ENCODE peak calls at places on chromosomes 11 and 22, in six cellular contexts. One of them, this sample, is unnamed.

GRCh38 chr11:73269353-73270088 is 2.6 kb upstream of the P2RY6 start:
- DNase-seq in pancreas: no peak
- DNase-seq in left lung: no peak
- DNase-seq in naive thymus-derived CD4-positive, alpha-beta T cell: no peak
- DNase-seq in left ventricle myocardium inferior: no peak
- DNase-seq in psoas muscle: no peak
- DNase-seq in this sample: peak; percentile 59

GRCh38 chr11:66854729-66855211 is 2.1 kb upstream of the LRFN4 start:
- DNase-seq in left lung: peak; percentile 61
- DNase-seq in left ventricle myocardium inferior: no peak
- DNase-seq in psoas muscle: no peak
- DNase-seq in naive thymus-derived CD4-positive, alpha-beta T cell: no peak
- DNase-seq in pancreas: no peak
- DNase-seq in this sample: peak; percentile 41

GRCh38 chr11:126716456-126717083 is 284.0 kb downstream of the KIRREL3 start:
- DNase-seq in psoas muscle: no peak
- DNase-seq in naive thymus-derived CD4-positive, alpha-beta T cell: no peak
- DNase-seq in left ventricle myocardium inferior: no peak
- DNase-seq in left lung: no peak
- DNase-seq in pancreas: peak; percentile 23
- DNase-seq in this sample: no peak

GRCh38 chr11:111838054-111838453 is 33.3 kb downstream of the ALG9 start:
- DNase-seq in naive thymus-derived CD4-positive, alpha-beta T cell: no peak
- DNase-seq in psoas muscle: no peak
- DNase-seq in left lung: no peak
- DNase-seq in left ventricle myocardium inferior: no peak
- DNase-seq in pancreas: no peak
- DNase-seq in this sample: no peak

GRCh38 chr11:110972640-110973039 is 260.4 kb upstream of the ARHGAP20 start:
- DNase-seq in pancreas: no peak
- DNase-seq in left ventricle myocardium inferior: no peak
- DNase-seq in psoas muscle: no peak
- DNase-seq in left lung: no peak
- DNase-seq in naive thymus-derived CD4-positive, alpha-beta T cell: no peak
- DNase-seq in this sample: no peak

GRCh38 chr11:97259434-97259833 is 869.6 kb downstream of the JRKL start:
- DNase-seq in psoas muscle: no peak
- DNase-seq in left lung: no peak
- DNase-seq in pancreas: no peak
- DNase-seq in left ventricle myocardium inferior: no peak
- DNase-seq in naive thymus-derived CD4-positive, alpha-beta T cell: no peak
- DNase-seq in this sample: no peak

GRCh38 chr22:20963201-20964052 is 3.6 kb upstream of the AIFM3 start:
- DNase-seq in pancreas: no peak
- DNase-seq in naive thymus-derived CD4-positive, alpha-beta T cell: no peak
- DNase-seq in left lung: no peak
- DNase-seq in left ventricle myocardium inferior: no peak
- DNase-seq in psoas muscle: no peak
- DNase-seq in this sample: no peak

GRCh38 chr11:72848846-72849466 is 34.7 kb downstream of the ATG16L2 start:
- DNase-seq in pancreas: no peak
- DNase-seq in psoas muscle: no peak
- DNase-seq in left lung: no peak
- DNase-seq in naive thymus-derived CD4-positive, alpha-beta T cell: peak; percentile 28
- DNase-seq in left ventricle myocardium inferior: no peak
- DNase-seq in this sample: no peak

GRCh38 chr11:625636-626319 is 1.0 kb upstream of the CDHR5 start:
- DNase-seq in psoas muscle: no peak
- DNase-seq in left lung: no peak
- DNase-seq in pancreas: no peak
- DNase-seq in naive thymus-derived CD4-positive, alpha-beta T cell: no peak
- DNase-seq in left ventricle myocardium inferior: no peak
- DNase-seq in this sample: no peak

GRCh38 chr11:112925516-112926310 is 35.5 kb upstream of the NCAM1 start:
- DNase-seq in naive thymus-derived CD4-positive, alpha-beta T cell: no peak
- DNase-seq in left ventricle myocardium inferior: no peak
- DNase-seq in left lung: no peak
- DNase-seq in psoas muscle: no peak
- DNase-seq in pancreas: no peak
- DNase-seq in this sample: no peak

GRCh38 chr22:30460147-30460546 is 11.7 kb downstream of the SEC14L3 start:
- DNase-seq in left lung: no peak
- DNase-seq in naive thymus-derived CD4-positive, alpha-beta T cell: no peak
- DNase-seq in pancreas: peak; percentile 32
- DNase-seq in left ventricle myocardium inferior: no peak
- DNase-seq in psoas muscle: no peak
- DNase-seq in this sample: no peak

GRCh38 chr11:68525320-68525719 is 64.8 kb downstream of the PPP6R3 start:
- DNase-seq in pancreas: no peak
- DNase-seq in left ventricle myocardium inferior: no peak
- DNase-seq in left lung: no peak
- DNase-seq in psoas muscle: no peak
- DNase-seq in naive thymus-derived CD4-positive, alpha-beta T cell: no peak
- DNase-seq in this sample: no peak

GRCh38 chr11:88310246-88310645 is 27.3 kb downstream of the CTSC start:
- DNase-seq in left ventricle myocardium inferior: no peak
- DNase-seq in left lung: no peak
- DNase-seq in psoas muscle: no peak
- DNase-seq in pancreas: no peak
- DNase-seq in naive thymus-derived CD4-positive, alpha-beta T cell: no peak
- DNase-seq in this sample: no peak

GRCh38 chr11:34052608-34053160 is 1.2 kb downstream of the CAPRIN1 start:
- DNase-seq in left ventricle myocardium inferior: peak; percentile 21
- DNase-seq in psoas muscle: peak; percentile 29
- DNase-seq in pancreas: peak; percentile 13
- DNase-seq in left lung: no peak
- DNase-seq in naive thymus-derived CD4-positive, alpha-beta T cell: no peak
- DNase-seq in this sample: peak; percentile 52

GRCh38 chr11:120001161-120002135 is 136.5 kb downstream of the TRIM29 start:
- DNase-seq in left ventricle myocardium inferior: no peak
- DNase-seq in psoas muscle: no peak
- DNase-seq in left lung: no peak
- DNase-seq in pancreas: no peak
- DNase-seq in naive thymus-derived CD4-positive, alpha-beta T cell: no peak
- DNase-seq in this sample: no peak

GRCh38 chr22:40479126-40479800 is 108.9 kb downstream of the SGSM3 start:
- DNase-seq in pancreas: no peak
- DNase-seq in left lung: no peak
- DNase-seq in left ventricle myocardium inferior: no peak
- DNase-seq in psoas muscle: no peak
- DNase-seq in naive thymus-derived CD4-positive, alpha-beta T cell: no peak
- DNase-seq in this sample: no peak

GRCh38 chr11:105811242-105811641 is 201.4 kb downstream of the GRIA4 start:
- DNase-seq in left ventricle myocardium inferior: no peak
- DNase-seq in left lung: no peak
- DNase-seq in naive thymus-derived CD4-positive, alpha-beta T cell: no peak
- DNase-seq in psoas muscle: no peak
- DNase-seq in pancreas: no peak
- DNase-seq in this sample: no peak

GRCh38 chr11:72380132-72380503 is 54.2 kb downstream of the CLPB start:
- DNase-seq in naive thymus-derived CD4-positive, alpha-beta T cell: no peak
- DNase-seq in left lung: no peak
- DNase-seq in psoas muscle: no peak
- DNase-seq in left ventricle myocardium inferior: no peak
- DNase-seq in pancreas: no peak
- DNase-seq in this sample: no peak

GRCh38 chr11:86243377-86243776 is 1.2 kb upstream of the EED start:
- DNase-seq in psoas muscle: no peak
- DNase-seq in naive thymus-derived CD4-positive, alpha-beta T cell: no peak
- DNase-seq in left ventricle myocardium inferior: no peak
- DNase-seq in left lung: no peak
- DNase-seq in pancreas: no peak
- DNase-seq in this sample: no peak

GRCh38 chr11:88404363-88404762 is 66.8 kb upstream of the CTSC start:
- DNase-seq in left lung: no peak
- DNase-seq in naive thymus-derived CD4-positive, alpha-beta T cell: no peak
- DNase-seq in psoas muscle: no peak
- DNase-seq in left ventricle myocardium inferior: no peak
- DNase-seq in pancreas: no peak
- DNase-seq in this sample: no peak

GRCh38 chr11:114163830-114164401 is 104.4 kb downstream of the ZBTB16 start:
- DNase-seq in left lung: no peak
- DNase-seq in pancreas: no peak
- DNase-seq in naive thymus-derived CD4-positive, alpha-beta T cell: no peak
- DNase-seq in psoas muscle: no peak
- DNase-seq in left ventricle myocardium inferior: peak; percentile 48
- DNase-seq in this sample: no peak

GRCh38 chr11:92875473-92875872 is 94.0 kb upstream of the MTNR1B start:
- DNase-seq in naive thymus-derived CD4-positive, alpha-beta T cell: no peak
- DNase-seq in psoas muscle: no peak
- DNase-seq in left ventricle myocardium inferior: no peak
- DNase-seq in left lung: no peak
- DNase-seq in pancreas: no peak
- DNase-seq in this sample: no peak

GRCh38 chr11:82043316-82043715 is 690.3 kb downstream of the FAM181B start:
- DNase-seq in psoas muscle: no peak
- DNase-seq in left lung: no peak
- DNase-seq in left ventricle myocardium inferior: no peak
- DNase-seq in naive thymus-derived CD4-positive, alpha-beta T cell: no peak
- DNase-seq in pancreas: no peak
- DNase-seq in this sample: no peak

GRCh38 chr11:82049199-82049598 is 684.5 kb downstream of the FAM181B start:
- DNase-seq in left lung: no peak
- DNase-seq in pancreas: no peak
- DNase-seq in psoas muscle: no peak
- DNase-seq in naive thymus-derived CD4-positive, alpha-beta T cell: no peak
- DNase-seq in left ventricle myocardium inferior: no peak
- DNase-seq in this sample: no peak

GRCh38 chr11:82046778-82047177 is 686.9 kb downstream of the FAM181B start:
- DNase-seq in left lung: no peak
- DNase-seq in psoas muscle: no peak
- DNase-seq in naive thymus-derived CD4-positive, alpha-beta T cell: no peak
- DNase-seq in pancreas: no peak
- DNase-seq in left ventricle myocardium inferior: no peak
- DNase-seq in this sample: no peak

GRCh38 chr11:82045748-82046457 is 687.8 kb downstream of the FAM181B start:
- DNase-seq in pancreas: no peak
- DNase-seq in left ventricle myocardium inferior: no peak
- DNase-seq in left lung: no peak
- DNase-seq in psoas muscle: no peak
- DNase-seq in naive thymus-derived CD4-positive, alpha-beta T cell: no peak
- DNase-seq in this sample: no peak

GRCh38 chr11:82047200-82047599 is 686.5 kb downstream of the FAM181B start:
- DNase-seq in naive thymus-derived CD4-positive, alpha-beta T cell: no peak
- DNase-seq in psoas muscle: no peak
- DNase-seq in left ventricle myocardium inferior: no peak
- DNase-seq in left lung: peak; percentile 34
- DNase-seq in pancreas: no peak
- DNase-seq in this sample: no peak
- H3K27ac ChIP-seq in naive thymus-derived CD4-positive, alpha-beta T cell: no peak overlapping the region
- H3K27ac ChIP-seq in psoas muscle: no peak overlapping the region
- H3K27ac ChIP-seq in left ventricle myocardium inferior: no peak overlapping the region
- H3K27ac ChIP-seq in left lung: no peak overlapping the region
- H3K27ac ChIP-seq in pancreas: no peak overlapping the region
- H3K27ac ChIP-seq in this sample: no peak overlapping the region

DNA sequence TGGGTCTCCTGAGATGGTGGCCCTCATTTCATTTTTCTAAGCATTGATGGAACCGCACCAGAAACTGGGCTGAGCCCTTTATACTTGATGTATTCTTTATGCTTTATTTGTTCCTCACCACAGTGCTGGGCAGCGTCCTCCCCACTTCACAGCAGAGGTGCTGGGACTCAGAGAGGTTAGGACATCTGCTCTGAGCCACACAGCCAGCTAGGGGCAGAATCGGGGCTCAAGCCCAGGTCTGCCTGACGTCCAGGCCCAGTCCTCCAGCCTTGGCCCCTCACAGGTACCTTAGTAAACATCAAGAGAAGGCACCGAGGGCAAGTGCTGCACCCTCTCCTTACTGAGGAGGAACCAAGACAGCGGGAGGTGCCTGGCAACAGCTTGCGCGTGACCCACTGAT is 20.2 kb upstream of the SHISAL1 start:
- DNase-seq in left lung: no peak
- DNase-seq in naive thymus-derived CD4-positive, alpha-beta T cell: no peak
- DNase-seq in pancreas: no peak
- DNase-seq in psoas muscle: no peak
- DNase-seq in left ventricle myocardium inferior: no peak
- DNase-seq in this sample: no peak
- H3K27me3 ChIP-seq in left lung: peaks cover 33% of the 10 kb centered on the region
- H3K27me3 ChIP-seq in naive thymus-derived CD4-positive, alpha-beta T cell: no peaks in the 10 kb centered on the region
- H3K27me3 ChIP-seq in pancreas: no peaks in the 10 kb centered on the region
- H3K27me3 ChIP-seq in psoas muscle: peaks cover 68% of the 10 kb centered on the region
- H3K27me3 ChIP-seq in left ventricle myocardium inferior: peaks cover 64% of the 10 kb centered on the region
- H3K27me3 ChIP-seq in this sample: peaks cover 49% of the 10 kb centered on the region

DNA sequence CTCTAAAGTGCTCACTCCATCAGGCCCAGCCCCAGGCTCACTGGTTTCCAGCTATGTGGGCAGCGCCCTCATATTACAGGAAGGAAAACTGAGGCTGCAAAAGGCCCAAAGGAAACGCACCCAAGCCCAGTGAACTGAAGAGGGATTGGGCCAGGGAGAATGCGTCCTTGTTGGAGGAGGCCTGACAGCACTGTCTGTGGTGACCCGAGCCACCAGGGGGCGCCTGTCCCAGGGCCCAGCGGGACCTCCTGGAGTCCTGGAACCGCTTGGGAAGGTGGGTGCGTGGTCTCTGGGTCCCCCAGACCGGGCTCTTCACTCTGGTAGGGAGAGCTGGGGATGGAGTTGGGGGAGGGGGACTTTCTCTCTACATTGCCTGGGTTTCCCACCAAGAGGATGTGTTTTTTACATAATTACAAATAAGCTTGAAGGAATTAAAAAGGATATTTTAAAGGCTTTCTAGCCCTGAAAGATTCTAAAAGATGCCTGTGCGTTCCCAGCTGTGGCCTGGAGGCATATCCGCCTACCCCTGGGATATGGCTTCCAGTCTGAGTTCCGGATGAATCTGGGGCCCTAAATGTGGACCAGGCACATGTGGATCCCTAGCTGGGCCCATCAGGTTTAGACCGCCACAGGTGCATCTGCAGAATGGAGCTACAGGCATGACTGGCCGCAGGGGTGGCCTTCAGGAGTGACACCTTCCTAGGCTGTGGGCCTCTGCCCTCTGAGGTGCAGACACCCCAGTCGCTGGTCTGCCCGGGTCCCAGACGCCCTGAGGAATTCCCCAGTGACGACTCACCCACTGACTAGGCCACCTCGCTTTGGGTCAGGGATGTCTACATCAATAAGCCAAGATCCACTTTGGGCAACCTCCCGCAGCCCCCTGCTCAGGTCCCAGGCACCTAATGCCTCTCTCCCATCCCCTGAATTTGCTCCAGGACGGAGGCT is 4.2 kb downstream of the SPI1 start:
- DNase-seq in left ventricle myocardium inferior: peak; percentile 84
- DNase-seq in naive thymus-derived CD4-positive, alpha-beta T cell: peak; percentile 69
- DNase-seq in pancreas: peak; percentile 68
- DNase-seq in psoas muscle: peak; percentile 87
- DNase-seq in left lung: peak; percentile 97
- DNase-seq in this sample: peak; percentile 90
- H3K27ac ChIP-seq in left ventricle myocardium inferior: no peak overlapping the region
- H3K27ac ChIP-seq in naive thymus-derived CD4-positive, alpha-beta T cell: no peak overlapping the region
- H3K27ac ChIP-seq in pancreas: no peak overlapping the region
- H3K27ac ChIP-seq in psoas muscle: no peak overlapping the region
- H3K27ac ChIP-seq in left lung: no peak overlapping the region
- H3K27ac ChIP-seq in this sample: peak overlapping the region; percentile 51

DNA sequence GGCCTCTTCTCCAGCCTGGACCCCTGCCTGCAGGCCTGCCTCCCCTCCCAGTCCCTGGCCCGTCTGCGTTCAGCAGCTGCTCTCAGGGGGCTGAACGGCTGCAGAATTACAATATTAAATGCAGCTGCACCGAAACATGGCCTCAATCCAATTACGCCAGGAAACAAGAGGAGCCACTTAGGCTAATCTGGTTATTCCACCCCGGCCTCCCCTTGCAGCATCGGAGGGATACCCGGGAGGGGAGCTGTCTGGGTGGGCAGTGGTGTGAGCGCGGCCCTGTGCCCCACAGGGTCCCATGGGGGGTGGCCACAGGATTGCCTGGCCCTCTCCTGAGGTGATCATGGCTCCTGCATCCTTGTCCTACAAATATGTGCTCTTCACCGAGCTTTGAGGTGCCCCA is 42.6 kb downstream of the FLRT1 start:
- DNase-seq in pancreas: no peak
- DNase-seq in psoas muscle: no peak
- DNase-seq in naive thymus-derived CD4-positive, alpha-beta T cell: no peak
- DNase-seq in left ventricle myocardium inferior: no peak
- DNase-seq in left lung: no peak
- DNase-seq in this sample: no peak
- H3K27me3 ChIP-seq in pancreas: no peaks in the 10 kb centered on the region
- H3K27me3 ChIP-seq in psoas muscle: no peaks in the 10 kb centered on the region
- H3K27me3 ChIP-seq in naive thymus-derived CD4-positive, alpha-beta T cell: no peaks in the 10 kb centered on the region
- H3K27me3 ChIP-seq in left ventricle myocardium inferior: no peaks in the 10 kb centered on the region
- H3K27me3 ChIP-seq in left lung: no peaks in the 10 kb centered on the region
- H3K27me3 ChIP-seq in this sample: no peaks in the 10 kb centered on the region